ENCODE peak calls at places on chromosomes 16 and 17, in four cellular contexts. One of them, this sample, is unnamed.

GRCh38 chr17:78493455-78494188 is 83.6 kb downstream of the DNAH17 start:
- DNase-seq in activated gamma-delta T cell treated with Interleukin-2 at 50 U/mL for 16 hours: no peak
- DNase-seq in cerebellar cortex: no peak
- DNase-seq in C1 segment of cervical spinal cord: no peak
- DNase-seq in this sample: no peak

GRCh38 chr16:53057658-53058057 is 2.9 kb downstream of the CHD9 start:
- DNase-seq in C1 segment of cervical spinal cord: no peak
- DNase-seq in cerebellar cortex: no peak
- DNase-seq in activated gamma-delta T cell treated with Interleukin-2 at 50 U/mL for 16 hours: no peak
- DNase-seq in this sample: no peak

GRCh38 chr16:67243481-67243880 is 3.8 kb downstream of the FHOD1 start:
- DNase-seq in activated gamma-delta T cell treated with Interleukin-2 at 50 U/mL for 16 hours: no peak
- DNase-seq in C1 segment of cervical spinal cord: no peak
- DNase-seq in cerebellar cortex: no peak
- DNase-seq in this sample: no peak

GRCh38 chr17:70394430-70394829 is 225.1 kb downstream of the KCNJ2 start:
- DNase-seq in cerebellar cortex: no peak
- DNase-seq in C1 segment of cervical spinal cord: no peak
- DNase-seq in activated gamma-delta T cell treated with Interleukin-2 at 50 U/mL for 16 hours: no peak
- DNase-seq in this sample: no peak

GRCh38 chr17:36849871-36850348 is 87.4 kb upstream of the LHX1 start:
- DNase-seq in cerebellar cortex: no peak
- DNase-seq in activated gamma-delta T cell treated with Interleukin-2 at 50 U/mL for 16 hours: no peak
- DNase-seq in C1 segment of cervical spinal cord: no peak
- DNase-seq in this sample: peak; percentile 25

GRCh38 chr17:30939059-30939689 is 17.4 kb downstream of the ADAP2 start:
- DNase-seq in cerebellar cortex: no peak
- DNase-seq in activated gamma-delta T cell treated with Interleukin-2 at 50 U/mL for 16 hours: no peak
- DNase-seq in C1 segment of cervical spinal cord: no peak
- DNase-seq in this sample: no peak

GRCh38 chr17:61647044-61647443 is 56.0 kb upstream of the NACA2 start:
- DNase-seq in activated gamma-delta T cell treated with Interleukin-2 at 50 U/mL for 16 hours: no peak
- DNase-seq in cerebellar cortex: no peak
- DNase-seq in C1 segment of cervical spinal cord: no peak
- DNase-seq in this sample: peak; percentile 28

GRCh38 chr17:80443916-80444708 is 29.1 kb downstream of the ENDOV start:
- DNase-seq in activated gamma-delta T cell treated with Interleukin-2 at 50 U/mL for 16 hours: no peak
- DNase-seq in C1 segment of cervical spinal cord: no peak
- DNase-seq in cerebellar cortex: peak; percentile 88
- DNase-seq in this sample: no peak

GRCh38 chr17:81414751-81415516 is 19.7 kb downstream of the BAHCC1 start:
- DNase-seq in cerebellar cortex: no peak
- DNase-seq in C1 segment of cervical spinal cord: no peak
- DNase-seq in activated gamma-delta T cell treated with Interleukin-2 at 50 U/mL for 16 hours: no peak
- DNase-seq in this sample: no peak

GRCh38 chr17:3659541-3660111 is 8.8 kb downstream of the TAX1BP3 start:
- DNase-seq in cerebellar cortex: no peak
- DNase-seq in activated gamma-delta T cell treated with Interleukin-2 at 50 U/mL for 16 hours: no peak
- DNase-seq in C1 segment of cervical spinal cord: no peak
- DNase-seq in this sample: peak; percentile 77

GRCh38 chr17:75845933-75846700 is 1.9 kb upstream of the UNC13D start:
- DNase-seq in C1 segment of cervical spinal cord: no peak
- DNase-seq in activated gamma-delta T cell treated with Interleukin-2 at 50 U/mL for 16 hours: no peak
- DNase-seq in cerebellar cortex: no peak
- DNase-seq in this sample: no peak

GRCh38 chr16:71645450-71645849 is 19.5 kb downstream of the MARVELD3 start:
- DNase-seq in C1 segment of cervical spinal cord: no peak
- DNase-seq in activated gamma-delta T cell treated with Interleukin-2 at 50 U/mL for 16 hours: no peak
- DNase-seq in cerebellar cortex: peak; percentile 37
- DNase-seq in this sample: no peak

GRCh38 chr17:32909787-32910369 is 18.1 kb upstream of the TMEM98 start:
- DNase-seq in activated gamma-delta T cell treated with Interleukin-2 at 50 U/mL for 16 hours: peak; percentile 33
- DNase-seq in cerebellar cortex: peak; percentile 76
- DNase-seq in C1 segment of cervical spinal cord: no peak
- DNase-seq in this sample: peak; percentile 82

GRCh38 chr16:83669456-83669855 is 138.3 kb upstream of the HSBP1 start:
- DNase-seq in C1 segment of cervical spinal cord: no peak
- DNase-seq in activated gamma-delta T cell treated with Interleukin-2 at 50 U/mL for 16 hours: no peak
- DNase-seq in cerebellar cortex: no peak
- DNase-seq in this sample: no peak

GRCh38 chr17:76586741-76587487 is 1.3 kb upstream of the ST6GALNAC2 start:
- DNase-seq in C1 segment of cervical spinal cord: no peak
- DNase-seq in cerebellar cortex: no peak
- DNase-seq in activated gamma-delta T cell treated with Interleukin-2 at 50 U/mL for 16 hours: no peak
- DNase-seq in this sample: no peak

GRCh38 chr17:82596837-82597672 is 51.2 kb downstream of the WDR45B start:
- DNase-seq in cerebellar cortex: no peak
- DNase-seq in C1 segment of cervical spinal cord: no peak
- DNase-seq in activated gamma-delta T cell treated with Interleukin-2 at 50 U/mL for 16 hours: no peak
- DNase-seq in this sample: no peak

This sample was measured in stromal cell of bone marrow.